ENCODE peak calls at places on chromosome 14, in ten cellular contexts. I is left ventricle myocardium inferior, K is neural progenitor cell, A is aorta, Y is esophagus squamous epithelium, F is ovary, L is GM23248, R is uterus, D is PC-3, J is transverse colon. T is an unnamed sample.

GRCh38 chr14:97458302-97459137 is 661.3 kb downstream of the VRK1 start:
- DNase-seq in K (peak; percentile 57), I (no peak), L (no peak), J (peak; percentile 28), A (peak; percentile 57), R (no peak), Y (no peak), D (no peak), F (no peak), T (peak; percentile 60)

GRCh38 chr14:77272261-77272660 is 1.3 kb upstream of the NGB start:
- DNase-seq in D (no peak), F (no peak), R (no peak), I (no peak), K (no peak), J (no peak), A (no peak), L (no peak), Y (no peak), T (no peak)

GRCh38 chr14:99246536-99247083 is 25.4 kb downstream of the BCL11B start:
- DNase-seq in J (no peak), K (peak; percentile 51), F (no peak), L (no peak), Y (no peak), A (no peak), D (no peak), I (no peak), R (no peak), T (no peak)

GRCh38 chr14:91315844-91316267 is 71.4 kb upstream of the GPR68 start:
- DNase-seq in F (no peak), A (no peak), R (no peak), L (no peak), K (no peak), I (no peak), D (no peak), J (peak; percentile 67), Y (no peak), T (no peak)

GRCh38 chr14:34070917-34071407 is 120.1 kb upstream of the EGLN3 start:
- DNase-seq in I (no peak), L (no peak), A (no peak), K (no peak), R (no peak), Y (no peak), J (no peak), D (no peak), F (no peak), T (no peak)

GRCh38 chr14:79758985-79759384 is 452.3 kb downstream of the DIO2 start:
- DNase-seq in K (no peak), I (no peak), Y (no peak), A (no peak), J (no peak), L (no peak), R (no peak), D (no peak), F (no peak), T (no peak)

GRCh38 chr14:60956632-60957031 is 24.2 kb downstream of the TRMT5 start:
- DNase-seq in L (no peak), R (no peak), F (no peak), Y (no peak), J (no peak), A (no peak), D (no peak), I (no peak), K (no peak), T (no peak)

GRCh38 chr14:89681086-89682018 is 264.3 kb upstream of the FOXN3 start:
- DNase-seq in R (no peak), A (peak; percentile 46), D (no peak), F (no peak), Y (no peak), L (no peak), I (no peak), K (no peak), J (peak; percentile 46), T (no peak)

GRCh38 chr14:91257328-91258020 is 13.0 kb upstream of the GPR68 start:
- DNase-seq in A (no peak), R (no peak), Y (no peak), K (peak; percentile 47), I (no peak), J (no peak), F (no peak), L (no peak), D (no peak), T (no peak)

DNA sequence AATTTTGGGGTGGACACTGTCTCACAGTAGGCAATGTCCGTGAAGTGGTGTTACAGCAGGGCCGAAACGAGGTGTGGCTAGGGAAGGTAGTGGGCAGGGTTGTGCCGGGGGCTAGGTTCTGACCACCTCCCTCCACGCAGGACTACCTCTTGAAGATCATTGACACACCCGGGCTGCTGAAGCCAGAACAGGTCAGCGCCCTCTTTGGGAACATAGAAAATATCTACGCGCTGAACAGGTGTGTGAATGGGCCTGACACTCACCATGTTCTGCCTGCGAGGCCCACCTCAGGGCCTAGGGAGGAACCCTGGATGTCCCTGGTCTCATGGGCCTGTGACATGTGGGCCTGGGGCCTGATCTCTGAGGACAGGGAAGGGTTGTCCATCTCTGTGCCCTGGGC is 24.6 kb downstream of the PLEKHG3 start:
- DNase-seq in Y (no peak), L (no peak), F (no peak), I (no peak), A (peak; percentile 29), J (no peak), K (no peak), D (no peak), R (no peak), T (no peak)
- H3K36me3 ChIP-seq in Y (peaks cover 67% of the 10 kb centered on the region), L (no peaks in the 10 kb centered on the region), F (peaks cover 2% of the 10 kb centered on the region), I (peaks cover 52% of the 10 kb centered on the region), A (peaks cover 5% of the 10 kb centered on the region), J (no peaks in the 10 kb centered on the region), K (no peaks in the 10 kb centered on the region), D (peaks cover 23% of the 10 kb centered on the region), R (no peaks in the 10 kb centered on the region), T (no peaks in the 10 kb centered on the region)

GRCh38 chr14:105487986-105488777 is 1.5 kb downstream of the CRIP1 start:
- DNase-seq in D (no peak), L (no peak), K (no peak), I (peak; percentile 26), R (no peak), A (no peak), Y (no peak), J (peak; percentile 70), F (peak; percentile 39), T (no peak)

GRCh38 chr14:105486333-105486973 is at the start of gene CRIP1:
- DNase-seq in K (no peak), I (peak; percentile 42), F (no peak), R (no peak), D (no peak), L (no peak), A (no peak), Y (no peak), J (no peak), T (no peak)

GRCh38 chr14:105486974-105487448 is 325 bp downstream of the CRIP1 start:
- DNase-seq in R (peak; percentile 60), J (peak; percentile 79), A (peak; percentile 85), K (peak; percentile 45), F (no peak), D (no peak), I (peak; percentile 88), L (no peak), Y (no peak), T (no peak)

GRCh38 chr14:105488781-105489606 is 2.1 kb upstream of the TEDC1 start:
- DNase-seq in I (peak; percentile 22), L (no peak), Y (no peak), J (no peak), D (no peak), R (no peak), F (peak; percentile 34), A (peak; percentile 64), K (peak; percentile 53), T (no peak)

GRCh38 chr14:105487449-105487985 is 831 bp downstream of the CRIP1 start:
- DNase-seq in Y (no peak), R (no peak), I (peak; percentile 67), L (no peak), D (no peak), A (peak; percentile 83), K (peak; percentile 58), J (peak; percentile 81), F (no peak), T (no peak)
- H3K4me3 ChIP-seq in Y (peak overlapping the region; percentile 73), R (peak overlapping the region; percentile 32), I (peak overlapping the region; percentile 87), L (peak overlapping the region; percentile 23), D (peak overlapping the region; percentile 66), A (peak overlapping the region; percentile 27), K (peak overlapping the region; percentile 42), J (peak overlapping the region; percentile 38), F (peak overlapping the region; percentile 33), T (peak overlapping the region; percentile 21)

GRCh38 chr14:94058128-94058673 is 22.8 kb downstream of the DDX24 start:
- DNase-seq in I (no peak), A (no peak), K (no peak), F (no peak), Y (no peak), L (no peak), J (no peak), D (no peak), R (no peak), T (no peak)

GRCh38 chr14:94059998-94060397 is 21.0 kb downstream of the DDX24 start:
- DNase-seq in K (no peak), D (no peak), A (no peak), L (no peak), R (no peak), I (no peak), Y (no peak), F (no peak), J (no peak), T (peak; percentile 18)

GRCh38 chr14:94056579-94057308 is 24.3 kb downstream of the DDX24 start:
- DNase-seq in D (no peak), J (no peak), K (no peak), Y (no peak), A (no peak), F (no peak), I (no peak), R (no peak), L (peak; percentile 16), T (peak; percentile 69)

GRCh38 chr14:94062344-94062904 is 18.6 kb downstream of the DDX24 start:
- DNase-seq in D (no peak), L (peak; percentile 73), I (no peak), J (no peak), Y (no peak), F (no peak), K (no peak), R (no peak), A (no peak), T (peak; percentile 14)

DNA sequence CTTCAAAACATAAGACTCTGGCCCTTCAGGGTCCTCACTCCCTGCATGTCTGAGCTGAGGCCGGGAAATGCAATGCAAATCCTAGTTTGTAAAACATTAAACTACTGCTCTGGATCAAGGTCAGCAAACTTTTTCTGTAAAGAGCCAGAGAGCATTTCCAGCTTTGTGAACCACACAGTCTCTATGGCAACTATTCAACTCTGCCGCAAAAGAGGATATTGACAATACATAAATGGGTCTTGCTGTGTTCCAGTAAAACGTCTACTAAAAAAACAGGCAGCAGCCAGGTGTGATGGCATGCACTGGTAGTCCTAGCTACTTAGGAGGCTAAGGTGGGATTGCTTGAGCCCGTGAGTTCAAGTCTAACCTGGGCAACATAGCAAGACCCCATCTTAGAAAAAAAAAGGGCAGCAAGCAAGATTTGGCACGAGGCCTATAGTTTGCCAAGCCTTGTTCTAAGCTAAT is 22.3 kb downstream of the DDX24 start:
- DNase-seq in L (no peak), D (no peak), Y (no peak), R (no peak), F (no peak), A (no peak), I (no peak), J (no peak), K (no peak), T (peak; percentile 9)
- H3K36me3 ChIP-seq in L (peaks cover 65% of the 10 kb centered on the region), D (peaks cover 71% of the 10 kb centered on the region), Y (peaks cover 92% of the 10 kb centered on the region), R (no peaks in the 10 kb centered on the region), F (no peaks in the 10 kb centered on the region), A (peaks cover 35% of the 10 kb centered on the region), I (peaks cover 89% of the 10 kb centered on the region), J (no peaks in the 10 kb centered on the region), K (no peaks in the 10 kb centered on the region), T (no peaks in the 10 kb centered on the region)

GRCh38 chr14:50095895-50096294 is 20.5 kb downstream of the VCPKMT start:
- DNase-seq in F (no peak), R (no peak), Y (no peak), A (no peak), I (no peak), L (no peak), D (no peak), K (no peak), J (no peak), T (no peak)
- H3K4me3 ChIP-seq in F (no peak overlapping the region), R (no peak overlapping the region), Y (no peak overlapping the region), A (no peak overlapping the region), I (no peak overlapping the region), L (no peak overlapping the region), D (no peak overlapping the region), K (no peak overlapping the region), J (no peak overlapping the region), T (no peak overlapping the region)

T was measured in testis.